ENCODE peak calls at places on chromosomes 12 and 14, in nine cellular contexts. D, U, A, Z, H, W, M, J and X are unnamed samples.

GRCh38 chr12:68539615-68539952 is 71.1 kb upstream of the RAP1B start:
- DNase-seq in J (no peak), A (no peak), H (no peak), Z (no peak), D (no peak), M (no peak), U (no peak), W (no peak), X (no peak)

GRCh38 chr14:32608880-32609279 is 279.8 kb downstream of the AKAP6 start:
- DNase-seq in Z (peak), A (no peak), W (peak), J (no peak), M (peak), U (peak), H (no peak), D (no peak), X (peak)

GRCh38 chr12:52804029-52804428 is 8.1 kb upstream of the KRT3 start:
- DNase-seq in U (no peak), Z (no peak), M (no peak), D (no peak), H (no peak), W (no peak), A (no peak), J (no peak), X (no peak)

GRCh38 chr12:12813120-12814101 is at the start of gene DDX47:
- DNase-seq in U (peak), J (peak), W (peak), H (peak), D (peak), A (peak), M (peak), Z (peak), X (peak)

GRCh38 chr12:116919706-116920485 is 9.1 kb downstream of the FBXW8 start:
- DNase-seq in Z (no peak), H (no peak), D (no peak), M (no peak), A (no peak), J (no peak), W (peak), U (no peak), X (no peak)

GRCh38 chr12:55068416-55069010 is 48.7 kb downstream of the NEUROD4 start:
- DNase-seq in D (peak), J (peak), Z (peak), U (peak), A (no peak), H (peak), M (peak), W (peak), X (peak)

GRCh38 chr14:93044601-93045000 is 71.1 kb downstream of the ITPK1 start:
- DNase-seq in U (no peak), D (no peak), M (no peak), A (no peak), H (no peak), J (no peak), Z (no peak), W (no peak), X (no peak)

GRCh38 chr12:131239384-131240094 is 285.8 kb downstream of the ADGRD1 start:
- DNase-seq in W (no peak), M (no peak), H (no peak), J (no peak), D (no peak), U (no peak), A (no peak), Z (no peak), X (no peak)

GRCh38 chr12:2510066-2510465 is 284.7 kb upstream of the FKBP4 start:
- DNase-seq in H (no peak), D (no peak), Z (no peak), U (no peak), W (no peak), M (no peak), A (no peak), J (no peak), X (no peak)

GRCh38 chr14:91418387-91419043 is 895 bp upstream of the CCDC88C start:
- DNase-seq in A (peak), U (peak), J (peak), H (peak), Z (peak), W (peak), M (peak), D (peak), X (no peak)

GRCh38 chr14:88468396-88468795 is 82.9 kb downstream of the SPATA7 start:
- DNase-seq in Z (peak), J (no peak), U (peak), W (peak), D (no peak), M (peak), H (no peak), A (no peak), X (no peak)

GRCh38 chr12:29242921-29243431 is 93.9 kb downstream of the FAR2 start:
- DNase-seq in M (no peak), U (no peak), H (no peak), D (peak), Z (no peak), J (no peak), W (no peak), A (no peak), X (no peak)

GRCh38 chr12:51886021-51886710 is 1.7 kb upstream of the ANKRD33 start:
- DNase-seq in J (peak), W (peak), D (peak), M (peak), Z (peak), U (peak), H (peak), A (peak), X (peak)

DNA sequence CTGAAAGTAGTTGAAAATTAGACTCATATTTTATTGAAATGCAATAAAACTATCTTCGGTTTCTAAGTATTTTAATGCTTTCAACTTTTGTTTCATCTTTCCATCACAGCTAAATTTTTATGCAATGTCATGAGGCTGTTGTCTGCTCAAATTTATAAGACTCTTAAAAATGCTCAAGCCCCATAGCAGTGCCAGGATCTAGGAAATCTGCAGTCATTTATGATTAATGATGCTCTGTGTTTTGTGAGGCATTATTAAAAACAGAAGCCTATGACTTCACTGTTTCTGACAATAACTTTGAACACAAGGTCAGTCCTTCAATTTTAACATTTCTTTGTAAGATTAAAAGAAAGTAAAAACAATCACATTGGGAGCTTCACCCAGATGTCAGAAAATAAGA is 112.5 kb downstream of the ALX1 start:
- DNase-seq in Z (no peak), W (no peak), A (no peak), J (no peak), M (no peak), H (no peak), D (no peak), U (no peak), X (no peak)
- TF ChIP-seq CTCF in Z (no peak), W (no peak), A (no peak), J (no peak), M (no peak), H (no peak), D (no peak), U (no peak), X (no peak)

DNA sequence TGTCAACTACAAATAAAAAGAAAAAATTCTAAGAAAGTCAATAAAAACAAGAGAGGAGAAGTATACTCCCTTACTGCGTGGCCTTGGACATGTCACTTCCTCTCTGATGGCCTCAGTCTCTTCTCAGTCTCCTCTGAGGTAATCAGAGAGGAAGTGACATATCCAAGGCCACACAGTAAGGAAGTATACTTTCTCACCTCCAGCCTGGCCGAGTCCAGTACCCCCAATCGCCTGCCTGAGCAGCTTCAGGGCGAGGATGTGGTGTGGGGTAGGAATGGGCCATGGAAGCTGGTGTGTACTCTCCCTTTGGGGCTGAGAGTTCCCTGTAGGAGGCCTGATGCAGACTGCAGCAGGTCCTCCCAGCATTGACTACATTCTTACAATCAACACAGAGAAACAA is 15.8 kb downstream of the VDR start:
- DNase-seq in D (peak), A (no peak), J (no peak), M (no peak), Z (no peak), U (no peak), H (no peak), W (no peak), X (no peak)
- H3K4me3 ChIP-seq in D (no peak), A (no peak), J (no peak), M (no peak), Z (no peak), U (no peak), H (no peak), W (no peak), X (no peak)

DNA sequence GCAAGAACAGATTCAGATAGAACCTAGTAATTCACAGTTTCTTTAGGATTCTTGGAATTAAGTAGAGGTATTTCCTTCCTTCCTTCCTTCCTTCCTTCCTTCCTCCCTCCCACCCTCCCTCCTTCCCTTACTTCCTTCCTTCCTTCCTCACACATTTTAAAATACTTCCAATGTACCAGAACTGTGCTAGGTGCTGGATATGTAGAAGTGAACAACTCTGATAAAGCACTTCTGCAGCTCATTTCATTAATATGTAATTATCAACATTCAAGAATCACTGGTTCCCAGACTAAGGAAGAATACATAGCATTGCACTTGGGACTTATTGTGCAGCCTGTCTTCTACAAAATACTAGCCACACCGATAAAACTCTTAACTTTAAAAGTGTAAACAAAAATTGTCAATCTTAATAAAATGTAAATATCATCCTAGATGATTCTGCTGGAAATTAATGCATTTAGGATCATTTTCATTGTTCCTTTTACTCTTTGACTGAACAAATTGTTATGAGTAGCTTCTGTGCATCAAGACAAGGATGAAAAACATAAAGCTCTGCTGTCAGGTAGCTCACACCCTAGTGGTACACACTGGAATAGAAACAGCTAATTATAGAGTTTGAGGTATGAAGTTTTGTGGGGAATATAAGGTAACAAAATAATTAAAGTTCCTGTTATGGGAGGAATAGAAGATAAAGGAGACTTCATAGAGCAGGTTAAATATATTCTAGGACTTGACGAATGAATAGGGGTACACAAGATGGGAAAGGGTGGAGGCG is 99.9 kb upstream of the MYF6 start:
- DNase-seq in U (no peak), H (no peak), D (no peak), M (no peak), Z (no peak), W (peak), J (no peak), A (no peak), X (no peak)
- TF ChIP-seq CTCF in U (peak), H (no peak), D (no peak), M (peak), Z (no peak), W (peak), J (no peak), A (peak), X (peak)

GRCh38 chr14:68684466-68685418 is 108.1 kb downstream of the ZFP36L1 start:
- DNase-seq in D (no peak), W (no peak), U (no peak), Z (no peak), J (no peak), M (no peak), A (no peak), H (no peak), X (no peak)

GRCh38 chr14:68685419-68686211 is 107.3 kb downstream of the ZFP36L1 start:
- DNase-seq in U (peak), J (no peak), W (peak), H (no peak), M (peak), Z (peak), D (peak), A (no peak), X (peak)

GRCh38 chr14:68682166-68683103 is 110.4 kb downstream of the ZFP36L1 start:
- DNase-seq in H (peak), W (peak), Z (peak), U (peak), M (peak), J (peak), A (no peak), D (peak), X (peak)

GRCh38 chr14:68681256-68681655 is 111.6 kb downstream of the ZFP36L1 start:
- DNase-seq in U (no peak), J (no peak), H (no peak), M (no peak), W (no peak), Z (no peak), D (no peak), A (no peak), X (no peak)

GRCh38 chr14:68683326-68683725 is 109.5 kb downstream of the ZFP36L1 start:
- DNase-seq in M (peak), J (no peak), A (no peak), H (no peak), W (peak), U (no peak), Z (peak), D (no peak), X (no peak)
- H3K4me3 ChIP-seq in M (no peak), J (no peak), A (no peak), H (no peak), W (no peak), U (no peak), Z (no peak), D (no peak), X (no peak)

GRCh38 chr12:110339184-110339952 is 58.3 kb downstream of the ATP2A2 start:
- DNase-seq in D (no peak), H (no peak), U (no peak), A (no peak), Z (no peak), J (no peak), M (no peak), W (peak), X (no peak)

GRCh38 chr12:110340706-110341105 is 59.7 kb downstream of the ATP2A2 start:
- DNase-seq in J (no peak), Z (no peak), A (no peak), U (no peak), W (no peak), H (no peak), D (no peak), M (no peak), X (no peak)

GRCh38 chr12:110337912-110338710 is 57.1 kb downstream of the ATP2A2 start:
- DNase-seq in Z (no peak), H (no peak), J (no peak), A (no peak), M (no peak), U (no peak), D (no peak), W (peak), X (no peak)

GRCh38 chr12:110335481-110336045 is 54.5 kb downstream of the ATP2A2 start:
- DNase-seq in H (no peak), M (no peak), U (no peak), A (no peak), D (no peak), Z (no peak), J (no peak), W (no peak), X (no peak)

GRCh38 chr12:110338754-110339153 is 57.7 kb downstream of the ATP2A2 start:
- DNase-seq in A (no peak), D (no peak), W (peak), Z (no peak), M (no peak), U (peak), J (no peak), H (no peak), X (no peak)
- TF ChIP-seq CTCF in A (no peak), D (no peak), W (peak), Z (peak), M (peak), U (peak), J (peak), H (no peak), X (no peak)

GRCh38 chr12:26940820-26941219 is 2.5 kb downstream of the FGFR1OP2 start:
- DNase-seq in W (no peak), D (no peak), U (peak), M (peak), J (no peak), Z (no peak), H (no peak), A (no peak), X (no peak)
- H3K4me3 ChIP-seq in W (peak), D (no peak), U (peak), M (no peak), J (no peak), Z (no peak), H (peak), A (no peak), X (no peak)

DNA sequence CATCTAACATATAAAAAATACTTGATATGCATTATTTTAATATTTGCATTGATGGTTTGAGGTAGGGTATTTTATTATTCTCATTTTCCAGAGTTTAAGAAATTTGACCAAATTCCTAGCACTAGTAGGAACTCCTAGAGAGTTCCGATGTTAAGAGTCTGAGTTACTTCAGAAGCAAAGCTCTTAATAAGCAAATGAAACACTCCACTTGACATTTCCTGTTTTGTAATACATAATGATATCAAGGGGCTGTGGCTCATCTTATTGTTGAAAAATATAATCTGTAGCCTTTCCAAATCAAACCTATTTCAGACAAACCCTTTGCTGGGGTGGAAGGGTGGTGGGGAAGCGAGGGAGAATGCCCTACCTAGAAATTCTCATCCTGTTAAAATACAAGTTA is 355.5 kb downstream of the DIO2 start:
- DNase-seq in D (no peak), W (no peak), A (no peak), M (no peak), H (no peak), U (peak), Z (no peak), J (no peak), X (no peak)
- TF ChIP-seq CTCF in D (no peak), W (no peak), A (no peak), M (no peak), H (no peak), U (no peak), Z (no peak), J (no peak), X (no peak)

DNA sequence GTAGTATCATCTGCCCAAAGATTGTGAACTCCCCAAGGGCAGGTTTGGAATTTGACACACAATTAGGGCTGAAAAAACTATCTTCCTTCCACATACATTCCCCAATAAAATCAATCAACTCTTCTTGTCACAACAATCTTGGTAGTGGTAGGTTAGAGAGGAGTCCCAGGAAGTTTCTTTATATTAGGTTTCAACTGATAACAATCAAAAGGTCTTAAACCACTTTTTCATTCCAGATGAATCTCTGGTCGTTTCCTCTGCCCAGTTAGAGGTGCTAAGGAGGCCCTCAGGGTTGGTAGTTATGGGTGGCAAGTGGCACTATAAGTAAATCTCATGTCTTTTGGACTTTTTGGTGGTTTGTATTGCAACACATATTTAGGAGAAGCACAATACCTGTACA is 1.7 kb upstream of the SLC38A2 start:
- DNase-seq in W (no peak), U (no peak), H (no peak), M (no peak), D (no peak), A (no peak), J (no peak), Z (no peak), X (no peak)
- H3K4me3 ChIP-seq in W (no peak), U (no peak), H (no peak), M (no peak), D (no peak), A (no peak), J (no peak), Z (no peak), X (no peak)

DNA sequence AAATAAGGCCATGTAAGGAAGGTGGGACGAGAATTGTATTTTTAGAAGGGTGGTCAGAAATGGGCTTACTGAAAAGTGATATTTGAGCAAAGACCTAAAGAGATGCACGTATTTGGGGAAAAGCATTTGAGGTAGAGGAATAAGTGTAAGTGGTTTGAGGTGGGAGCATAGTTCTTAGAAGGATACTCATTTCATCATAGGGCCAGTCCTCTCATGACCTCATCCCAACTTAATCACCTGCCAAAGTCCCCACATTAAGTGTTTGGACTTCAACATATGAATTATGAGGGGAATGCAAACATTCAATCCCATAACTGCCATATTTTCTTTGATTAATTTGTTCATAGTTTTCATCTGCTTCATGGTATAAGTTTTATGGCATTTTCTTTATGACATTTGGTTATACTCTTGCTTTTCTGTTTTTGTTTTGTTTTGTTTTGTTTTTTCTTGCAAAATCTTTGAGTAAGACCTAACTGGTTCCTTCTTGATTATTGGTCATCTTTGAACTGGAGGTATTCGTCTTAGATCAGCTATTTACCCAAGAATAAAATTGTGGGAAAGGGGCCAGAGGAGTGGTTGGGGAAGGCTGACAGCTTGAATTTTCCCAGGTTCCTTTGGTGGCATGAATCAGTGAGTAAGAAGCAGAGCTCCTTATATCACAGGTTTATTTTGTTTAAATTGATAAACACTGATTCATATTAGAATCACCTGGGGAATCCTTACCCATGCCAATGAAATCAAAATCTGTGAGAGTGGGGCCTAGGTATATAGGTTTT is 24.2 kb downstream of the GNPNAT1 start:
- DNase-seq in D (peak), U (no peak), H (no peak), A (no peak), Z (no peak), W (peak), J (no peak), M (no peak), X (no peak)
- TF ChIP-seq CTCF in D (no peak), U (no peak), H (no peak), A (no peak), Z (no peak), W (no peak), J (no peak), M (no peak), X (no peak)